ENCODE peak calls at places on chromosomes 16 and 17, in seven cellular contexts. Z is HCT116, I is neural progenitor cell, L is NT2/D1, C is keratinocyte, Q is HepG2, Y is fibroblast of lung. S is an unnamed sample. For H3K4me1, the result is how much of the 10 kb centered on the place peaks cover.

GRCh38 chr17:76585048-76585648 is 512 bp downstream of the ST6GALNAC2 start:
- DNase-seq in Y (peak), C (no peak), I (peak), L (no peak), Q (no peak), Z (no peak), S (peak)

GRCh38 chr17:58911741-58912343 is 156.2 kb downstream of the PPM1E start:
- DNase-seq in Q (no peak), C (no peak), Z (peak), L (no peak), Y (peak), I (peak), S (no peak)

GRCh38 chr17:38352245-38353083 is 820 bp downstream of the SOCS7 start:
- DNase-seq in C (no peak), Y (peak), Q (no peak), I (peak), Z (no peak), L (no peak), S (peak)

GRCh38 chr17:65154770-65155589 is 17.8 kb downstream of the RGS9 start:
- DNase-seq in Y (peak), Q (no peak), Z (no peak), C (peak), I (no peak), L (no peak), S (no peak)

GRCh38 chr17:56594528-56595418 is 1.3 kb downstream of the NOG start:
- DNase-seq in I (peak), Q (no peak), L (no peak), C (no peak), Y (peak), Z (no peak), S (no peak)

GRCh38 chr17:79053251-79053925 is 21.2 kb upstream of the ENGASE start:
- DNase-seq in Q (no peak), I (no peak), Z (no peak), C (no peak), L (no peak), Y (peak), S (peak)

GRCh38 chr16:88785106-88785924 is at the start of gene PIEZO1:
- DNase-seq in Z (no peak), C (no peak), Y (peak), I (peak), Q (no peak), L (no peak), S (peak)

GRCh38 chr17:69402052-69402451 is 12.4 kb upstream of the MAP2K6 start:
- DNase-seq in C (no peak), Q (peak), L (no peak), Y (no peak), I (no peak), Z (no peak), S (no peak)

GRCh38 chr17:58658804-58659713 is 32.8 kb downstream of the TEX14 start:
- DNase-seq in Y (peak), Z (peak), I (peak), L (peak), C (peak), Q (peak), S (peak)

GRCh38 chr16:69340095-69340644 is 598 bp downstream of the NIP7 start:
- DNase-seq in Q (no peak), I (peak), L (no peak), Z (no peak), C (no peak), Y (peak), S (no peak)

GRCh38 chr17:48187867-48188608 is 80.5 kb downstream of the SNX11 start:
- DNase-seq in Q (no peak), Y (no peak), Z (no peak), L (no peak), I (no peak), C (no peak), S (no peak)

GRCh38 chr16:2031081-2031577 is 4.4 kb downstream of the NHERF2 start:
- DNase-seq in Z (no peak), L (no peak), Y (no peak), Q (no peak), I (no peak), C (no peak), S (peak)

GRCh38 chr17:34996422-34997029 is 16.2 kb downstream of the LIG3 start:
- DNase-seq in Q (no peak), Z (no peak), I (no peak), C (no peak), L (no peak), Y (no peak), S (no peak)

GRCh38 chr16:11160676-11161115 is 95.3 kb downstream of the SOCS1 start:
- DNase-seq in L (no peak), I (no peak), Y (peak), Z (no peak), Q (no peak), C (no peak), S (no peak)

GRCh38 chr17:81684442-81684911 is 666 bp downstream of the HGS start:
- DNase-seq in C (no peak), Z (no peak), L (no peak), Q (peak), I (peak), Y (no peak), S (no peak)

GRCh38 chr17:42563950-42564349 is 2.0 kb downstream of the COASY start:
- DNase-seq in L (no peak), I (no peak), Z (no peak), Y (no peak), Q (no peak), C (no peak), S (peak)

GRCh38 chr16:70648606-70649005 is 2.2 kb downstream of the IL34 start:
- DNase-seq in L (no peak), Q (no peak), C (no peak), I (no peak), Z (no peak), Y (no peak), S (no peak)

GRCh38 chr17:72754513-72754912 is 338.0 kb downstream of the SLC39A11 start:
- DNase-seq in Z (no peak), L (no peak), Y (peak), Q (no peak), C (peak), I (no peak), S (no peak)

GRCh38 chr17:81641825-81642489 is 5.0 kb downstream of the TSPAN10 start:
- DNase-seq in I (no peak), Y (peak), Z (no peak), C (peak), Q (no peak), L (no peak), S (peak)

GRCh38 chr16:1010266-1010665 is 28.7 kb downstream of the SOX8 start:
- DNase-seq in Y (no peak), I (no peak), Z (no peak), C (no peak), L (no peak), Q (no peak), S (no peak)

GRCh38 chr16:29834079-29834478 is 13.8 kb downstream of the MVP start:
- DNase-seq in I (no peak), L (no peak), Q (no peak), Z (no peak), C (no peak), Y (no peak), S (no peak)

GRCh38 chr17:80813318-80813717 is 178.3 kb upstream of the CHMP6 start:
- DNase-seq in I (no peak), C (no peak), Z (no peak), Y (no peak), Q (no peak), L (no peak), S (no peak)

GRCh38 chr17:29107933-29108805 is 65.2 kb downstream of the PIPOX start:
- DNase-seq in Y (peak), Q (peak), L (no peak), C (no peak), Z (peak), I (no peak), S (peak)

GRCh38 chr17:7241783-7242716 is at the start of gene GABARAP:
- DNase-seq in L (peak), Q (peak), Y (peak), I (peak), Z (peak), C (no peak), S (peak)

GRCh38 chr17:16398270-16399267 is 16.8 kb upstream of the TRPV2 start:
- DNase-seq in Z (no peak), Q (peak), L (no peak), C (no peak), Y (no peak), I (no peak), S (peak)

GRCh38 chr17:13337171-13337570 is 264.6 kb downstream of the HS3ST3A1 start:
- DNase-seq in Z (no peak), C (no peak), Q (no peak), I (no peak), Y (peak), L (no peak), S (no peak)
- H3K9ac ChIP-seq in Z (no peak), C (no peak), Q (no peak), I (no peak), Y (no peak), L (no peak), S (no peak)

DNA sequence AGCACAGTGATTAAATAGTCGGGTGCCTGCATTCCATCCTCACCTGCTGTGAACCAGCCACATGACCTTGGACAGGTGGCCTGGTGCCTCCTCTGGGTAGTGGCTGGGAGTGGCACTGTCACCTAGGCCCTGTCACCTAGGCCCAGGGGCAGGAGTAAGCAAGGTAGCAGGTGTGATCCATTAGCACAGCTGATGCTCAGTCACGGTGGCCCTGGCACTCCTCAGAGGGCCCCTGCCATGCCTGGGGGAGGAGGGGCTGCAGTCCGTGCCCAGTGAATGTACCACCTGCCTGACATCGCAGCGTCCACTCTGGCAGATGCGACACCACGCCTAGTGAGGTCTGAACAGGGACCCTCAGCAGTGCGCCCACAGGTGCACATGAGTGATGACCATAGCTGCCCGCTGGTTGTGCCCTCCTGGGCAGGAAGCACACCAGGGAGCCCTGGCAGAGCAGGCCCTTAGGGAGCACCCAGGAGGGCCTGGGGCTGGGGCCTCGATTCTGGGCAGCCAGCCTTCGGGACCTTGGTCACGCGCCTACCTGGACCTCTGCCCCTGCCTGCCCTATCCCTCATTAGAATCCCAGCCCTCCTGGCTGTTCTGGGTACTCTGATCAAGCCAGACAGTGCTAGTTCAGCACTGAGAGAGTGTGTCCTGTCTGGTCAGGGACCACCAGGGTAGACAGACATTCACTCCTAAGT is 33.0 kb upstream of the CRISPLD2 start:
- DNase-seq in Z (no peak), Y (no peak), C (no peak), I (no peak), L (no peak), Q (no peak), S (no peak)
- H3K4me3 ChIP-seq in Z (no peak), Y (no peak), C (no peak), I (no peak), L (no peak), Q (no peak), S (no peak)

GRCh38 chr17:74080936-74081335 is 122.5 kb upstream of the RPL38 start:
- DNase-seq in Z (no peak), I (no peak), L (no peak), C (no peak), Y (no peak), Q (no peak), S (no peak)

GRCh38 chr17:74078363-74078762 is 125.1 kb upstream of the RPL38 start:
- DNase-seq in L (no peak), Y (no peak), C (no peak), Q (no peak), Z (no peak), I (peak), S (no peak)

GRCh38 chr17:74072340-74072739 is 131.1 kb upstream of the RPL38 start:
- DNase-seq in Y (no peak), I (no peak), Z (no peak), L (no peak), Q (no peak), C (no peak), S (no peak)

GRCh38 chr17:74077231-74077630 is 126.2 kb upstream of the RPL38 start:
- DNase-seq in L (no peak), Q (no peak), Z (no peak), Y (no peak), I (no peak), C (no peak), S (no peak)

DNA sequence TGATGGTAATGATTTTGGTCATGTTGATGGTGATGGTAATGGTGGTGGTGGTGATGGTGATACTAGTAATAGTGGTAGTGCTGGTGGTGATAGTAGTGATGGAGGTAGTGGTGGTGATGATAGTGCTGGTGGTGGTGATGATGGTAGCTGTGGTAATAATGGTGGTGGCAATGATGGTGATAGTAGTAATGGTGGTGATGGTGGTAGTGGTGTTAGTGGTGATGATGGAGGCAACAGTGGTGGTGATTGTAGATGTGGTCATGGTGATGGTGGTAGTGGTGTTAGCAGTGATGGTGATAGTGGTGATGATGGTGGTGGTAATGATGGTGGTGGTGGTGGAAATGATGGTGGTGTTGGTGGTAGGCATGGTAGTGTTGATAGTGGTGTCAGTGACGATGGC is 127.0 kb upstream of the RPL38 start:
- DNase-seq in Q (no peak), I (no peak), L (no peak), Z (no peak), Y (no peak), C (no peak), S (no peak)
- H3K4me1 ChIP-seq in Q (under half), I (under half), L (under half), Z (under half), Y (under half), C (under half), S (under half)

GRCh38 chr17:43597624-43598358 is 51.7 kb upstream of the ETV4 start:
- DNase-seq in Q (no peak), C (no peak), Y (no peak), Z (no peak), L (no peak), I (no peak), S (no peak)
- H3K9ac ChIP-seq in Q (no peak), C (no peak), Y (no peak), Z (no peak), L (no peak), I (no peak), S (no peak)